ENCODE peak calls at places on chromosome 13, in ten cellular contexts. X, S, G, N, E, F, R, V, Q and U are unnamed samples.

GRCh38 chr13:109381546-109382180 is 404.7 kb downstream of the IRS2 start:
- DNase-seq in E (no peak), G (no peak), N (no peak), R (no peak), X (no peak), F (peak; percentile 67), Q (no peak), S (no peak), V (no peak), U (peak; percentile 24)

GRCh38 chr13:93398167-93398566 is 171.6 kb downstream of the GPC6 start:
- DNase-seq in N (no peak), X (no peak), G (no peak), F (no peak), Q (no peak), R (no peak), E (no peak), S (no peak), V (no peak), U (no peak)

GRCh38 chr13:110559429-110559943 is 2.0 kb downstream of the RAB20 start:
- DNase-seq in R (no peak), E (no peak), G (no peak), X (no peak), F (no peak), S (peak; percentile 1), Q (peak; percentile 84), V (no peak), N (no peak), U (no peak)

GRCh38 chr13:37417042-37417441 is 181.5 kb downstream of the POSTN start:
- DNase-seq in E (no peak), F (no peak), G (no peak), V (no peak), X (no peak), R (no peak), Q (no peak), S (no peak), N (no peak), U (no peak)

GRCh38 chr13:114064516-114065140 is 67.8 kb downstream of the RASA3 start:
- DNase-seq in Q (no peak), X (peak; percentile 6), N (no peak), F (peak; percentile 33), E (peak; percentile 88), G (no peak), V (peak; percentile 72), R (no peak), S (no peak), U (peak; percentile 63)

GRCh38 chr13:106533101-106533939 is 2.1 kb downstream of the EFNB2 start:
- DNase-seq in X (peak; percentile 71), G (peak; percentile 91), V (peak; percentile 81), S (peak; percentile 77), R (peak; percentile 93), F (peak; percentile 75), E (peak; percentile 79), Q (peak; percentile 83), N (no peak), U (peak; percentile 73)

GRCh38 chr13:114219406-114219805 is 15.3 kb upstream of the CDC16 start:
- DNase-seq in E (no peak), Q (no peak), V (no peak), X (no peak), S (no peak), G (no peak), N (no peak), F (no peak), R (peak; percentile 10), U (no peak)

GRCh38 chr13:57418067-57418677 is 213.4 kb upstream of the PCDH17 start:
- DNase-seq in V (no peak), S (no peak), E (no peak), R (no peak), N (peak; percentile 24), X (no peak), Q (no peak), G (no peak), F (no peak), U (no peak)

GRCh38 chr13:110231348-110232047 is 75.5 kb downstream of the COL4A1 start:
- DNase-seq in F (no peak), E (no peak), S (no peak), X (no peak), N (no peak), V (no peak), G (no peak), R (peak; percentile 13), Q (peak; percentile 58), U (no peak)

GRCh38 chr13:52851153-52851962 is 2.9 kb upstream of the PCDH8 start:
- DNase-seq in F (peak; percentile 4), X (peak; percentile 28), N (peak; percentile 29), S (peak; percentile 41), Q (no peak), E (peak; percentile 37), R (peak; percentile 91), V (peak; percentile 56), G (peak; percentile 56), U (peak; percentile 64)

GRCh38 chr13:84400711-84401110 is 518.4 kb upstream of the SLITRK1 start:
- DNase-seq in F (no peak), Q (no peak), E (no peak), G (no peak), V (no peak), N (no peak), X (no peak), S (no peak), R (no peak), U (peak; percentile 0)

GRCh38 chr13:41916173-41916954 is 44.5 kb downstream of the VWA8 start:
- DNase-seq in V (no peak), N (no peak), X (no peak), F (no peak), S (peak; percentile 16), R (no peak), G (no peak), E (no peak), Q (no peak), U (peak; percentile 11)

GRCh38 chr13:53201454-53202225 is 173.0 kb downstream of the OLFM4 start:
- DNase-seq in V (peak; percentile 44), R (peak; percentile 87), S (no peak), X (no peak), E (no peak), G (peak; percentile 45), N (no peak), Q (no peak), F (no peak), U (no peak)

GRCh38 chr13:42377640-42378382 is 105.9 kb downstream of the AKAP11 start:
- DNase-seq in S (no peak), R (no peak), V (no peak), F (no peak), N (peak; percentile 40), E (no peak), Q (no peak), X (no peak), G (no peak), U (no peak)

GRCh38 chr13:113561417-113562084 is 23.0 kb upstream of the TFDP1 start:
- DNase-seq in S (no peak), G (no peak), E (no peak), V (no peak), R (peak; percentile 47), Q (peak; percentile 62), F (no peak), X (no peak), N (no peak), U (no peak)

GRCh38 chr13:30526612-30527217 is 61.0 kb upstream of the HMGB1 start:
- DNase-seq in R (no peak), F (peak; percentile 35), X (no peak), V (peak; percentile 8), E (no peak), Q (no peak), S (no peak), N (no peak), G (peak; percentile 6), U (no peak)

GRCh38 chr13:29315847-29316246 is 279.6 kb downstream of the SLC7A1 start:
- DNase-seq in S (no peak), N (no peak), Q (no peak), F (no peak), E (no peak), R (no peak), V (no peak), X (no peak), G (no peak), U (no peak)

GRCh38 chr13:25085125-25085742 is 10.7 kb upstream of the PABPC3 start:
- DNase-seq in G (peak; percentile 36), S (peak; percentile 87), Q (no peak), E (peak; percentile 68), F (peak; percentile 18), X (peak; percentile 46), N (no peak), R (peak; percentile 74), V (peak; percentile 38), U (peak; percentile 39)

GRCh38 chr13:111051656-111052232 is 63.4 kb upstream of the ARHGEF7 start:
- DNase-seq in X (no peak), Q (peak; percentile 56), G (no peak), N (no peak), V (no peak), E (no peak), R (no peak), F (no peak), S (no peak), U (no peak)

GRCh38 chr13:34640179-34640929 is 301.7 kb upstream of the NBEA start:
- DNase-seq in Q (no peak), F (no peak), S (no peak), G (no peak), R (no peak), V (no peak), E (no peak), X (no peak), N (no peak), U (no peak)